ENCODE peak calls at places on chromosomes 3 and 15, in nine cellular contexts. Q, T, M, D, H, P, S, U and G are unnamed samples.

GRCh38 chr15:35603298-35603697 is 57.3 kb upstream of the DPH6 start:
- DNase-seq in Q (no peak), T (no peak), M (no peak), D (peak), H (peak), P (no peak), S (no peak), U (no peak), G (no peak)

GRCh38 chr3:17584066-17584465 is 158.4 kb downstream of the TBC1D5 start:
- DNase-seq in Q (no peak), T (no peak), M (no peak), D (no peak), H (no peak), P (no peak), S (no peak), U (no peak), G (no peak)

GRCh38 chr3:48301814-48302194 is 31.7 kb downstream of the SPINK8 start:
- DNase-seq in Q (no peak), T (no peak), M (no peak), D (no peak), H (peak), P (peak), S (no peak), U (no peak), G (no peak)

GRCh38 chr3:66405701-66406091 is 95.1 kb downstream of the LRIG1 start:
- DNase-seq in Q (peak), T (no peak), M (no peak), D (no peak), H (no peak), P (no peak), S (no peak), U (no peak), G (no peak)

GRCh38 chr3:13612829-13613228 is 63.9 kb downstream of the FBLN2 start:
- DNase-seq in Q (no peak), T (no peak), M (no peak), D (no peak), H (no peak), P (no peak), S (no peak), U (no peak), G (no peak)

GRCh38 chr3:99579246-99579645 is 59.1 kb upstream of the COL8A1 start:
- DNase-seq in Q (no peak), T (no peak), M (no peak), D (peak), H (no peak), P (no peak), S (no peak), U (no peak), G (no peak)

GRCh38 chr3:146271180-146271579 is 20.3 kb upstream of the PLSCR4 start:
- DNase-seq in Q (no peak), T (no peak), M (no peak), D (no peak), H (no peak), P (no peak), S (no peak), U (no peak), G (no peak)

GRCh38 chr15:75436861-75437260 is 14.6 kb downstream of the SIN3A start:
- DNase-seq in Q (no peak), T (no peak), M (no peak), D (no peak), H (no peak), P (no peak), S (no peak), U (no peak), G (no peak)

GRCh38 chr3:87260270-87260669 is 16.1 kb downstream of the POU1F1 start:
- DNase-seq in Q (peak), T (peak), M (no peak), D (peak), H (peak), P (peak), S (peak), U (no peak), G (peak)

GRCh38 chr3:56758539-56758981 is 43.2 kb downstream of the ARHGEF3 start:
- DNase-seq in Q (no peak), T (peak), M (peak), D (peak), H (peak), P (no peak), S (no peak), U (no peak), G (no peak)

GRCh38 chr3:173977747-173978146 is 580.2 kb downstream of the NLGN1 start:
- DNase-seq in Q (no peak), T (no peak), M (no peak), D (no peak), H (no peak), P (no peak), S (no peak), U (no peak), G (no peak)

GRCh38 chr3:126316515-126316939 is 40.7 kb downstream of the KLF15 start:
- DNase-seq in Q (no peak), T (no peak), M (no peak), D (no peak), H (no peak), P (no peak), S (no peak), U (no peak), G (no peak)

GRCh38 chr3:42533161-42533897 is 30.9 kb downstream of the VIPR1 start:
- DNase-seq in Q (no peak), T (no peak), M (no peak), D (no peak), H (no peak), P (no peak), S (no peak), U (no peak), G (no peak)

GRCh38 chr3:131216340-131216739 is 165.2 kb upstream of the NUDT16 start:
- DNase-seq in Q (no peak), T (peak), M (no peak), D (no peak), H (no peak), P (no peak), S (no peak), U (no peak), G (no peak)

GRCh38 chr3:116939550-116939949 is 230.0 kb downstream of the TUSC7 start:
- DNase-seq in Q (no peak), T (no peak), M (no peak), D (no peak), H (no peak), P (no peak), S (no peak), U (no peak), G (no peak)

GRCh38 chr15:90686435-90687218 is 30.5 kb upstream of the BLM start:
- DNase-seq in Q (no peak), T (peak), M (peak), D (no peak), H (peak), P (no peak), S (no peak), U (no peak), G (no peak)